ENCODE peak calls at places on chromosomes 7 and 10, in five cellular contexts. X is kidney, R is dorsolateral prefrontal cortex, U is OCI-LY7, K is sigmoid colon. I is an unnamed sample.

GRCh38 chr7:41005381-41005901 is 697.4 kb downstream of the INHBA start:
- DNase-seq in R (no peak), U (no peak), K (no peak), X (no peak), I (peak)

GRCh38 chr10:28841625-28842024 is 164.3 kb downstream of the BAMBI start:
- DNase-seq in R (no peak), K (no peak), U (no peak), X (no peak), I (peak)

GRCh38 chr7:142357953-142358520 is 100.2 kb upstream of the PRSS58 start:
- DNase-seq in U (peak), K (no peak), R (no peak), X (peak), I (peak)

GRCh38 chr10:114607358-114607998 is 50.6 kb downstream of the ABLIM1 start:
- DNase-seq in K (no peak), R (no peak), X (no peak), U (no peak), I (no peak)

GRCh38 chr10:133278577-133279265 is 2.1 kb upstream of the ADAM8 start:
- DNase-seq in R (no peak), K (no peak), U (peak), X (no peak), I (peak)

GRCh38 chr7:369476-369980 is 79.6 kb downstream of the FOXL3 start:
- DNase-seq in U (no peak), K (peak), R (peak), X (peak), I (no peak)

GRCh38 chr7:91628742-91629141 is 251.8 kb downstream of the MTERF1 start:
- DNase-seq in R (no peak), X (no peak), U (no peak), K (no peak), I (no peak)

GRCh38 chr7:28890137-28890536 is 68.0 kb downstream of the TRIL start:
- DNase-seq in K (no peak), R (no peak), U (peak), X (no peak), I (no peak)

GRCh38 chr10:6269953-6270867 is 67.5 kb downstream of the PFKFB3 start:
- DNase-seq in U (peak), X (no peak), K (no peak), R (no peak), I (no peak)

DNA sequence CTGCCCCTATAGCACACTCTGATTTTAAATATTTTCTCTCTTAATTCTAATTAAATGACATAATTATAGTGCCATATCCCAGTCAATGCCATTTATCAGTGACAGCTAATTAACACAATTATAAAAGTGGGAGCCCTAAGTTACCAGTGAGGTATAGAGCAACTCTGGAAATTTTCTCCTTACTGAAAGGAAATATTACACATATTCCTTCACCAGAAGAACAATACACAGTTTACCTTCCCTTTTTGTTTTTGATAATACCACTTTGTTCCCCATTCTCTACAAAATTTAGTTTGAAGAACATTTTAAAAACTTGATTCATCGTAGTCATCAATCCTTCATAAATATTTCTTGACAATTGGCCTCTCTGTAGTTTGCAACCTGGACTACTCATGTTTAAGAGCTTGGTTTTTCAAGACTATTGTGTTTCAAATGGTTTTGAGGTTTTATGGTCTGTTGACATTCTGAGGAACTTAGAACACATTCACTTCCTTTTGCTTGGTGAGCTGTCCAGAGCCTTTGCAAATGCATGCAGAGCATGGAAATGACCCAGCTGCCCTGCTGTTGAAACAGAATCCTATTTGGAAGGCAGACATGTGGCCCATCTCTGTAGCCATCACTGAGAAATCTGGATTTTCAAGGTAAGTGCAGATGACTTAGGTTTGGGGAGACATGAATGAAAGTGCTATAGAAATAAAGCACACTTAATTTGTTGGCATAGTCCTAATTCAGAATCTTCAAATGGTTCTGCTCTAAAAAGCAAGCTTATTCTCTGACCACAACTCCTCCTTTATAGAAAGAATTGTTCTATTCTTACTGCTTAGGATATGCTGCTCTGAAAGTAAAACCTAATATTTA is at the start of gene GPR141:
- DNase-seq in U (peak), R (no peak), X (no peak), K (no peak), I (no peak)
- H3K4me3 ChIP-seq in U (no peak), R (no peak), X (no peak), K (peak), I (no peak)

DNA sequence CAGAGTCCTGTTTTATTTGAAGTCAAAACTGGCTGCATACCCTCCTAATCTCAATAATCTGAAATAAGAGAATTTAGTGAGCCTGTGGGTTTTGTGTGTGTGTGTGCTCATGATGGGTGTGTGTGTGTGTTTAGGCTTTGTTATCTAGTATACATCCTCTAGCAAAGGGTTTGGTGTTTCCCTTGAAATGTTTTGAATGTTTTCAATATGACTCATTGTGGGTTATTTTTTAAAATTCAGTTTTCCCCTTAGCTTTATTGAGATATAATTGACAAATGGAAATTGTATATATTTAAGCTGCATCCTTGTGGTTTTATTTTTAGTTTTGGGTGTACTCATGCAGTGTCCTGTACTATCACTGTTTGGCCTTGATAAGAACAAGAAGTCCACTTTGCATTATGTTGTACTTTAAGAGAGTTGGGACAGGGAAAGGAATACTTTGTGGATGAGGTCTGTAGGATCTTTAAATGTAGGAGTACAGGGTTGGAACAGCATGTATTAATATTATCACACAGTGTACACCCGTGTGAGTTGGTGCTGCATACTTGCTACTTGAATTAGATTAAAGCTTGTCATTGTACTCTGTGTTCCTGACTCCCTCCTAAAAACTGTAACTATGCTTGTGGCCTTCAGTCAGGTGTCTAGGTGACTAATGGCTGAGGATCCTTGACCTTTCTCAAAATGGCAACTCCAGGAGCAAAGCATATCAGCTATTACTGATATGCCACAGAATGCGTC is 58.3 kb downstream of the VCL start:
- DNase-seq in U (no peak), X (no peak), R (no peak), K (no peak), I (peak)
- H3K27ac ChIP-seq in U (no peak), X (no peak), R (no peak), K (peak), I (peak)

DNA sequence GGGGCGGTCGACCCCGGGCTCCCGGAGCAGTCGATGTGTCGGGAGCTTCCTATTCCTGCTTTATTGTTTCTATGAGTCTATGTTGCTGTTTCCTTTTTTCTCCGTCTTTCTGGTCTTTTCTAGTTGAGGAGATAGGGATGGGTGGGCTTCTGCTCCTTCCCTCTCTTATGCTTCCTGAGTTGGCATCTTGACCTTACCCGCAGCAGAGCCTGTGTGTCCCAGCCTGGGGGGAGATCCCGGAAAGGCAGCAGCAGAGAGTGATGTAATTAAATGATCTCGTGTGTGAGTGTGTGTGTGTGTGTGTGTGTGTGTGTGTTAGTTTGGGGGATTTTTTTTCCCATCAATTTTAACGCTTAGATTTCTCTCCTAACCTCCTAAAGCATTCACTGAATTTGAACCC is 501 bp upstream of the SORCS1 start:
- DNase-seq in R (no peak), K (no peak), X (no peak), U (no peak), I (no peak)
- H3K4me3 ChIP-seq in R (peak), K (peak), X (peak), U (no peak), I (peak)

GRCh38 chr7:30142710-30143109 is 7.9 kb downstream of the MTURN start:
- DNase-seq in X (no peak), R (no peak), K (no peak), U (no peak), I (peak)
- H3K27ac ChIP-seq in X (peak), R (peak), K (peak), U (no peak), I (no peak)

DNA sequence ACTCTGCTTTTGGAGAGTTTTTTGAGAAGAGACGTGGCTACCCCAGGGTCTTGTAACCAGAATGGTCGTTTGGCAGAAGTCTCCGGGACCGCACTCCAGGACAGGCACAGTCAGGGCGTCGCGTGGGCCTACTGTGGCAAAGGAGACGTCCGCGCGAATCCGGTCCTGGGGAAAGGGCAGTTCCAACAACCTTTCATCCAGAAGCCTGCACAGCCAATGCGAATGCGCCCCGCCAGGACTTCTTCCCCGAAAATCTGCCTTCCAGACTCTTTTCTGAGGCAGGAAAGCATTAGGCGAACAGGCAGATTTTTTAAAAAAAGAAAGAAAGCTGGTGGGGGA is 2.0 kb downstream of the HPSE2 start:
- DNase-seq in X (no peak), R (no peak), K (no peak), U (no peak), I (no peak)
- H3K4me3 ChIP-seq in X (peak), R (peak), K (peak), U (no peak), I (peak)

GRCh38 chr7:103569621-103570305 is 123.8 kb upstream of the SLC26A5 start:
- DNase-seq in X (no peak), K (no peak), U (no peak), R (no peak), I (no peak)

GRCh38 chr7:103560136-103560535 is 114.1 kb upstream of the SLC26A5 start:
- DNase-seq in K (no peak), U (no peak), X (no peak), R (no peak), I (no peak)

DNA sequence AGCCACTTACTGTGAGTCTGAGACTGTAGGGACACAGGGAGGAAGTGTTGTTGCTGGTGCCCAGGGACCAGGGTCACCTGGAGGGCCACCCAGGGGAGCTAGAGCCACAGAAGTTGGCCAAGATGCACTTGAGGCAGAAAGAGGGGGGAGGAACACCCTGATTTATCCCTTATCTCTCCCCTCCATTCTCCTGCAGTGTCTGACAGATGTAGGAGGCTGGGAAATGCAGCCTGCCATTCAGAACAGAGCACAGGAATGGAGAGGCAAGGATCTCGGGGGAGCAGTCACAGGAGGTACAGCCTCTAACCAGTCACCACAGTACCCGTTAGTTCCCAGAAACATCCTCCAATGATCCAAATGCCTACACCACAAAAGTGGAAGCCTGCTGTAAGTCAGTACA is 118.4 kb upstream of the SLC26A5 start:
- DNase-seq in X (no peak), K (no peak), R (no peak), U (no peak), I (no peak)
- H3K27ac ChIP-seq in X (no peak), K (no peak), R (no peak), U (no peak), I (no peak)

DNA sequence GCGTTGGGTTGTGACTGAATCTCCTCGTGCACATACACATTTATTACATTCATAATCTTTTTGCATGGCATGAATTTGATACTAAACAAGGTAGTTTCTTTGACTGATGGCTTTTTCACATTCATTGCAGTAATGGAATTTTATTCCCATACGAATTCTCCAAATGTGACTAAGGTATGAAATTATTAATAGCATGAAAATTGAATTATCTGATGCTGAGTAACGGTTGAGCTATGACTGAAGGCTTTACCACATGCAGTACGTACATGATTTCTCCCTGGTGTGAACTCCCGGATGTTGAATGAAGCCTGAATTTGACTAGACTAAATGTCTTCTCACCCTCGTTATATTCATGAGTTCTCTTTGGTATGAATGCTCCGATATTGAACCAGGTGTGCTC is 104.4 kb upstream of the C1GALT1 start:
- DNase-seq in R (no peak), U (no peak), K (no peak), X (no peak), I (no peak)
- H3K4me3 ChIP-seq in R (no peak), U (no peak), K (no peak), X (no peak), I (no peak)

GRCh38 chr7:55499591-55499990 is 72.7 kb downstream of the VOPP1 start:
- DNase-seq in K (no peak), X (peak), R (no peak), U (no peak), I (no peak)
- H3K27ac ChIP-seq in K (no peak), X (no peak), R (no peak), U (no peak), I (no peak)